ENCODE peak calls at places on chromosomes 12 and 14, in four cellular contexts. O, H, G and K are unnamed samples.
A peak's percentile ranks its signal among the peaks of the same experiment; 100 is the strongest.

GRCh38 chr12:62930546-62931425 is 4.2 kb downstream of the PPM1H start:
- DNase-seq in O (no peak), H (no peak), G (no peak), K (no peak)

GRCh38 chr14:77738559-77739250 is 22.3 kb downstream of the SNW1 start:
- DNase-seq in O (no peak), H (no peak), G (no peak), K (peak; percentile 56)

GRCh38 chr14:26941521-26941920 is 343.7 kb upstream of the NOVA1 start:
- DNase-seq in O (no peak), H (no peak), G (no peak), K (no peak)

GRCh38 chr14:95993768-95994592 is 45.2 kb upstream of the C14orf132 start:
- DNase-seq in O (no peak), H (peak; percentile 78), G (no peak), K (peak; percentile 67)

GRCh38 chr12:107014050-107014449 is 27.1 kb upstream of the MTERF2 start:
- DNase-seq in O (no peak), H (no peak), G (no peak), K (no peak)

GRCh38 chr12:27398466-27398865 is 48.1 kb upstream of the SMCO2 start:
- DNase-seq in O (no peak), H (no peak), G (no peak), K (no peak)

GRCh38 chr14:54567634-54568561 is 970 bp downstream of the SAMD4A start:
- DNase-seq in O (peak; percentile 55), H (peak; percentile 54), G (peak; percentile 76), K (peak; percentile 68)

GRCh38 chr14:45284802-45285201 is 31.8 kb upstream of the MIS18BP1 start:
- DNase-seq in O (no peak), H (no peak), G (no peak), K (no peak)

GRCh38 chr12:7899755-7900154 is 27.0 kb upstream of the SLC2A14 start:
- DNase-seq in O (no peak), H (peak; percentile 87), G (no peak), K (peak; percentile 54)

GRCh38 chr14:88533203-88533602 is 21.6 kb downstream of the PTPN21 start:
- DNase-seq in O (no peak), H (no peak), G (no peak), K (no peak)

GRCh38 chr12:77488041-77488620 is 342.6 kb upstream of the NAV3 start:
- DNase-seq in O (no peak), H (peak; percentile 44), G (no peak), K (peak; percentile 16)

GRCh38 chr14:82642425-82642824 is 1108.8 kb upstream of the SEL1L start:
- DNase-seq in O (no peak), H (peak; percentile 28), G (no peak), K (peak; percentile 13)

GRCh38 chr14:77579065-77579464 is 37.4 kb downstream of the SPTLC2 start:
- DNase-seq in O (no peak), H (no peak), G (no peak), K (no peak)

GRCh38 chr14:104359301-104359968 is 220.1 kb upstream of the C14orf180 start:
- DNase-seq in O (no peak), H (no peak), G (peak; percentile 57), K (no peak)

GRCh38 chr12:32369202-32369601 is 30.2 kb upstream of the FGD4 start:
- DNase-seq in O (no peak), H (no peak), G (no peak), K (no peak)

GRCh38 chr14:60514378-60515243 is 5.7 kb downstream of the SIX6 start:
- DNase-seq in O (no peak), H (no peak), G (no peak), K (peak; percentile 57)

GRCh38 chr14:31069343-31069742 is 43.2 kb upstream of the STRN3 start:
- DNase-seq in O (no peak), H (no peak), G (no peak), K (no peak)

GRCh38 chr12:76117067-76117691 is 32.7 kb upstream of the NAP1L1 start:
- DNase-seq in O (no peak), H (no peak), G (peak; percentile 1), K (no peak)

GRCh38 chr12:52873832-52874572 is 25.2 kb upstream of the KRT78 start:
- DNase-seq in O (peak; percentile 86), H (peak; percentile 88), G (peak; percentile 91), K (peak; percentile 67)

GRCh38 chr14:99094901-99095300 is 177.1 kb downstream of the BCL11B start:
- DNase-seq in O (no peak), H (no peak), G (no peak), K (no peak)

DNA sequence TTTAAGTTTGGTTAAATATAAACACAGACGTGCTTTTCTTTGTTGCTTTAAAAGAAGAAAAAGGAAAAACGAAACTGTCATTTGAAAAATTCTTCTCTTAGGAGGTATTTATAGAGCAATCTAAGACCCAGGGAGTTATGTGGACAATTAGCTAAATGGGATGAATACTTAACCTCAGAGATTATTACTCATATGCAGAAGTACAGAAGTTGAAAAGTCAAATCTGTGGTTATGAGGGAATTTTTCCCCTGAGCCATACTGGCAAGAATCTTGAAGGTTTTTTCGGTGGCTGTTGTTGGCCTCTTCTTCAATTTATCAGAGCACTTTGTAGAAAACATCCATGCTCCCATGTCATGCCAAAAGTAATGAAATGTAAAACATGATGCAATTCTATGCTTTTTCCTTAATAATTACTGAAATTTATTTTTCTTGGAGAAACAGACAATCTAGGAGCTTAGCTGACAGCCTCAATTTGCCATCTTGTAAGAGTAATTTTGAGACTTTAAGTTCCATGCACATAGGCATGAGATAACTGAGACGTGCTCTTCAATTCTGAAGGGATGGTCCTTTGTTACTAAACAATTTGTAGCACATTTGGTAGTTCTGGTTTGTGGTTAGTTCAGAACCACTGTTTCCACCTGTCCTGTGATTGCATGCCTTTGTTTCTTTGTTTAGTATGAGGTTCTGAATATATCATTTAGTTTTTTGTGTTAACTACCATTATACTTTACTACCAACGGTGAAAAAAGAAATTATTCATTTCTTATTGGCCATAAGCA is 126.6 kb downstream of the BCAT1 start:
- DNase-seq in O (no peak), H (peak; percentile 90), G (no peak), K (peak; percentile 88)
- TF ChIP-seq CTCF in O (no peak), H (no peak), G (no peak), K (no peak)

DNA sequence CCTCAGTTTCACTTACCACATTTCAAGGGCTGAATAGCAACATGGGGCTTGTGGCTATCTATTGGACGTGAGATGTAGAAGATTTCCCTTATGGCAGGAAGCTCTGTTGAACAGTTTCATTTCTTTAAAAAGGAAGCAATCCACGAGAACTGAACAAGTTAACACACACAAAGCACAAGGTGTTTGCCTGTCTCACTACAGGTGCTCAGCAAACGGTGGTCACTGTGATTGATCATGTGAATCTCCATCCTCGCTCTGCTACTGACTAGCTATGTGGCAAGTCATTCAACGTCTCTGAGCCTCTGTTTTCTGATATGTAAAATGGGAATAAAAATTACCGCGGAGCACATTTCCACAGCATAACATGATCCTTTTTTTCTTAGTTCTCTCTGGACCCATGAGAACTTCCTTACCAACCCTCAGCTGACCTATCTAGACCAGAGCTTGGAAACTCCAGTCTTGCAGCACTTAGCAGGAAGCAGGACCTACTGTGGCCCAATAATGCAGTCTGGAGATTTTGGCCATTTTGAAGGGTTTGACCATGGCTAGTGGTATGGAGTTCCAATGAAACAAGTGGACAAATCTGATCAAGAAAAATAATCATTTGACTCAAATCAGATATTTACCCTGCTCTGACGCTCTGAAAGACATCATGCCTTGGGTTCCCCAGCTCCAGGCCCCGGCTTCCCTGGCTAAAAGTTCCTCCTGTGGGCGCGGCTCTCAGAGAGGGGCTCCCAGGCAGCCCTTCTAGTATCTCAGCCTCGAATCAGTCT is 278.8 kb downstream of the ZFP36L1 start:
- DNase-seq in O (no peak), H (no peak), G (no peak), K (no peak)
- H3K27ac ChIP-seq in O (no peak overlapping the region), H (no peak overlapping the region), G (no peak overlapping the region), K (no peak overlapping the region)

GRCh38 chr12:49297695-49298060 is 2.7 kb downstream of the PRPH start:
- DNase-seq in O (no peak), H (no peak), G (no peak), K (no peak)
- H3K4me3 ChIP-seq in O (peak overlapping the region; percentile 47), H (no peak overlapping the region), G (peak overlapping the region; percentile 49), K (peak overlapping the region; percentile 10)

GRCh38 chr14:52377940-52378339 is 63.8 kb downstream of the PTGER2 start:
- DNase-seq in O (no peak), H (no peak), G (no peak), K (no peak)
- TF ChIP-seq CTCF in O (no peak), H (no peak), G (no peak), K (no peak)

GRCh38 chr14:92962831-92963095 is 39.8 kb downstream of the CHGA start:
- DNase-seq in O (peak; percentile 5), H (no peak), G (no peak), K (no peak)

GRCh38 chr14:92961567-92961855 is 38.6 kb downstream of the CHGA start:
- DNase-seq in O (peak; percentile 12), H (no peak), G (no peak), K (no peak)

GRCh38 chr14:92962031-92962830 is 39.3 kb downstream of the CHGA start:
- DNase-seq in O (no peak), H (no peak), G (no peak), K (no peak)

GRCh38 chr14:92963301-92964123 is 40.6 kb downstream of the CHGA start:
- DNase-seq in O (peak; percentile 15), H (no peak), G (no peak), K (no peak)

GRCh38 chr14:92964124-92965109 is 41.5 kb downstream of the CHGA start:
- DNase-seq in O (peak; percentile 20), H (no peak), G (no peak), K (no peak)
- H3K27ac ChIP-seq in O (peak overlapping the region; percentile 86), H (no peak overlapping the region), G (no peak overlapping the region), K (peak overlapping the region; percentile 58)

DNA sequence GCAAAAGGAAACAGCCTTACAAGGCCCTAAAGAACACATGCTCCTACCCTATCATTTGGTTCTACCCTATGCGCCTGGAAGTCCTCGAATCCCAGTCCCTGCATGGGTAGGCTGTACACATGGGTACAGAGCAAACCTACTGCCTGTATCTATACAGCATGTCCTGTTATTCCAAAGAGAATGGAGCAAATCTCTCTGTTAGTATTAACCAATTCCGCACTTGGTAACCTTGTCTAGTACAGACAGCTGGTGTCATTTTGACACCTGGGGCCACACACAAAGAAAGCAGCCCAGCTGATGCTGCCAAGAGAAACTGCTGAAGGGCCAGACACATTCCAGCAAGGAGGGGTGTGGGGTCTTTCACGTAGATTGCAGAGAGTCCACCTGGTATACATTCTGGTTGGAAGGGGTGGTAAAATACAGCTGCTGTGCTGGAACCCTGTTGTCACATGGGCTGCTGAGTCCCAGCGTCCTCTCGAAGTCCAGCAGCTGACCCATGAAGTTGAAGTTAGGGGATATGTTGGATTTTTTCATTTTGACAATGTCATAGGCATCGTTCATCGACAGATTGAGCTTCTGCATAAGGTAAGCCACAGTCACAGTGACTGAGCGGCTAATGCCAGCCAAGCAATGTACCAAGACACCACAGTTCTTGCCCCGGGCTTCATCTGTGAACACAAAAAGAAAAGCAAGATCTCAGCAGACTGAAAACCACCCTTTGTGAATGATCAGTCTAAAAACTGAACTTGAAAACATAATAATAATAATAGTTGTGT is 3.2 kb downstream of the DUSP6 start:
- DNase-seq in O (no peak), H (no peak), G (no peak), K (no peak)
- H3K4me3 ChIP-seq in O (peak overlapping the region; percentile 89), H (peak overlapping the region; percentile 64), G (peak overlapping the region; percentile 97), K (peak overlapping the region; percentile 81)